ENCODE peak calls at places on chromosome 22, in seven cellular contexts. One of them, this sample, is unnamed.

GRCh38 chr22:44860311-44860710 is 107.9 kb downstream of the ARHGAP8 start:
- DNase-seq in H7: peak; percentile 10
- DNase-seq in OCI-M1: no peak
- DNase-seq in hypothalamus: no peak
- DNase-seq in adrenal gland: no peak
- DNase-seq in Kasumi-1: no peak
- DNase-seq in stimulated activated CD4-positive, alpha-beta T cell treated with anti-CD3 and anti-CD28 coated beads, Interleukin-1b, Interleukin-23, amount 100 ng/mL, for 24 hours: no peak
- DNase-seq in this sample: no peak

GRCh38 chr22:25367756-25368155 is 148.3 kb downstream of the CRYBB2 start:
- DNase-seq in hypothalamus: no peak
- DNase-seq in adrenal gland: no peak
- DNase-seq in OCI-M1: no peak
- DNase-seq in H7: no peak
- DNase-seq in stimulated activated CD4-positive, alpha-beta T cell treated with anti-CD3 and anti-CD28 coated beads, Interleukin-1b, Interleukin-23, amount 100 ng/mL, for 24 hours: no peak
- DNase-seq in Kasumi-1: no peak
- DNase-seq in this sample: no peak

GRCh38 chr22:23163665-23164064 is 16.6 kb upstream of the BCR start:
- DNase-seq in Kasumi-1: no peak
- DNase-seq in OCI-M1: no peak
- DNase-seq in stimulated activated CD4-positive, alpha-beta T cell treated with anti-CD3 and anti-CD28 coated beads, Interleukin-1b, Interleukin-23, amount 100 ng/mL, for 24 hours: no peak
- DNase-seq in hypothalamus: peak; percentile 76
- DNase-seq in H7: peak; percentile 12
- DNase-seq in adrenal gland: peak; percentile 35
- DNase-seq in this sample: no peak

GRCh38 chr22:41360126-41360525 is 21.6 kb upstream of the TEF start:
- DNase-seq in H7: peak; percentile 90
- DNase-seq in hypothalamus: no peak
- DNase-seq in adrenal gland: no peak
- DNase-seq in Kasumi-1: no peak
- DNase-seq in stimulated activated CD4-positive, alpha-beta T cell treated with anti-CD3 and anti-CD28 coated beads, Interleukin-1b, Interleukin-23, amount 100 ng/mL, for 24 hours: no peak
- DNase-seq in OCI-M1: no peak
- DNase-seq in this sample: no peak

GRCh38 chr22:49372530-49373288 is 455.0 kb downstream of the BRD1 start:
- DNase-seq in stimulated activated CD4-positive, alpha-beta T cell treated with anti-CD3 and anti-CD28 coated beads, Interleukin-1b, Interleukin-23, amount 100 ng/mL, for 24 hours: no peak
- DNase-seq in hypothalamus: peak; percentile 40
- DNase-seq in OCI-M1: peak; percentile 5
- DNase-seq in Kasumi-1: peak; percentile 3
- DNase-seq in H7: peak; percentile 76
- DNase-seq in adrenal gland: peak; percentile 13
- DNase-seq in this sample: no peak

GRCh38 chr22:20581503-20582170 is 74.2 kb downstream of the MED15 start:
- DNase-seq in hypothalamus: no peak
- DNase-seq in OCI-M1: no peak
- DNase-seq in Kasumi-1: no peak
- DNase-seq in H7: peak; percentile 66
- DNase-seq in stimulated activated CD4-positive, alpha-beta T cell treated with anti-CD3 and anti-CD28 coated beads, Interleukin-1b, Interleukin-23, amount 100 ng/mL, for 24 hours: no peak
- DNase-seq in adrenal gland: no peak
- DNase-seq in this sample: no peak

GRCh38 chr22:34975721-34976120 is 90.2 kb upstream of the ISX start:
- DNase-seq in H7: no peak
- DNase-seq in adrenal gland: no peak
- DNase-seq in Kasumi-1: no peak
- DNase-seq in stimulated activated CD4-positive, alpha-beta T cell treated with anti-CD3 and anti-CD28 coated beads, Interleukin-1b, Interleukin-23, amount 100 ng/mL, for 24 hours: no peak
- DNase-seq in hypothalamus: no peak
- DNase-seq in OCI-M1: peak; percentile 6
- DNase-seq in this sample: no peak

GRCh38 chr22:48751539-48752437 is 1075.9 kb downstream of the BRD1 start:
- DNase-seq in H7: peak; percentile 52
- DNase-seq in Kasumi-1: no peak
- DNase-seq in hypothalamus: no peak
- DNase-seq in OCI-M1: no peak
- DNase-seq in stimulated activated CD4-positive, alpha-beta T cell treated with anti-CD3 and anti-CD28 coated beads, Interleukin-1b, Interleukin-23, amount 100 ng/mL, for 24 hours: no peak
- DNase-seq in adrenal gland: no peak
- DNase-seq in this sample: no peak

GRCh38 chr22:45577746-45578523 is 75.3 kb downstream of the FBLN1 start:
- DNase-seq in H7: peak; percentile 88
- DNase-seq in stimulated activated CD4-positive, alpha-beta T cell treated with anti-CD3 and anti-CD28 coated beads, Interleukin-1b, Interleukin-23, amount 100 ng/mL, for 24 hours: peak; percentile 65
- DNase-seq in OCI-M1: peak; percentile 88
- DNase-seq in Kasumi-1: peak; percentile 73
- DNase-seq in adrenal gland: peak; percentile 86
- DNase-seq in hypothalamus: peak; percentile 77
- DNase-seq in this sample: peak; percentile 67

GRCh38 chr22:23382796-23383195 is 197.3 kb downstream of the IGLL1 start:
- DNase-seq in hypothalamus: no peak
- DNase-seq in Kasumi-1: no peak
- DNase-seq in OCI-M1: no peak
- DNase-seq in stimulated activated CD4-positive, alpha-beta T cell treated with anti-CD3 and anti-CD28 coated beads, Interleukin-1b, Interleukin-23, amount 100 ng/mL, for 24 hours: no peak
- DNase-seq in adrenal gland: no peak
- DNase-seq in H7: peak; percentile 32
- DNase-seq in this sample: no peak

GRCh38 chr22:46083383-46084350 is 66.7 kb upstream of the PPARA start:
- DNase-seq in stimulated activated CD4-positive, alpha-beta T cell treated with anti-CD3 and anti-CD28 coated beads, Interleukin-1b, Interleukin-23, amount 100 ng/mL, for 24 hours: no peak
- DNase-seq in Kasumi-1: no peak
- DNase-seq in hypothalamus: no peak
- DNase-seq in OCI-M1: no peak
- DNase-seq in H7: no peak
- DNase-seq in adrenal gland: peak; percentile 17
- DNase-seq in this sample: no peak

GRCh38 chr22:41487037-41487963 is 18.4 kb downstream of the ACO2 start:
- DNase-seq in hypothalamus: no peak
- DNase-seq in stimulated activated CD4-positive, alpha-beta T cell treated with anti-CD3 and anti-CD28 coated beads, Interleukin-1b, Interleukin-23, amount 100 ng/mL, for 24 hours: no peak
- DNase-seq in Kasumi-1: no peak
- DNase-seq in OCI-M1: no peak
- DNase-seq in H7: no peak
- DNase-seq in adrenal gland: no peak
- DNase-seq in this sample: no peak

GRCh38 chr22:32050678-32051515 is 7.8 kb downstream of the SLC5A1 start:
- DNase-seq in adrenal gland: peak; percentile 82
- DNase-seq in stimulated activated CD4-positive, alpha-beta T cell treated with anti-CD3 and anti-CD28 coated beads, Interleukin-1b, Interleukin-23, amount 100 ng/mL, for 24 hours: peak; percentile 25
- DNase-seq in H7: no peak
- DNase-seq in Kasumi-1: peak; percentile 84
- DNase-seq in OCI-M1: peak; percentile 74
- DNase-seq in hypothalamus: no peak
- DNase-seq in this sample: no peak

GRCh38 chr22:42688241-42688913 is 32.3 kb downstream of the A4GALT start:
- DNase-seq in adrenal gland: peak; percentile 94
- DNase-seq in stimulated activated CD4-positive, alpha-beta T cell treated with anti-CD3 and anti-CD28 coated beads, Interleukin-1b, Interleukin-23, amount 100 ng/mL, for 24 hours: no peak
- DNase-seq in hypothalamus: peak; percentile 53
- DNase-seq in H7: peak; percentile 82
- DNase-seq in Kasumi-1: no peak
- DNase-seq in OCI-M1: peak; percentile 66
- DNase-seq in this sample: no peak

GRCh38 chr22:35419756-35420155 is 19.8 kb downstream of the MCM5 start:
- DNase-seq in adrenal gland: no peak
- DNase-seq in hypothalamus: no peak
- DNase-seq in H7: no peak
- DNase-seq in stimulated activated CD4-positive, alpha-beta T cell treated with anti-CD3 and anti-CD28 coated beads, Interleukin-1b, Interleukin-23, amount 100 ng/mL, for 24 hours: no peak
- DNase-seq in Kasumi-1: no peak
- DNase-seq in OCI-M1: no peak
- DNase-seq in this sample: no peak

GRCh38 chr22:25334091-25334490 is 114.7 kb downstream of the CRYBB2 start:
- DNase-seq in OCI-M1: peak; percentile 91
- DNase-seq in adrenal gland: peak; percentile 64
- DNase-seq in hypothalamus: peak; percentile 41
- DNase-seq in stimulated activated CD4-positive, alpha-beta T cell treated with anti-CD3 and anti-CD28 coated beads, Interleukin-1b, Interleukin-23, amount 100 ng/mL, for 24 hours: peak; percentile 27
- DNase-seq in H7: peak; percentile 72
- DNase-seq in Kasumi-1: peak; percentile 33
- DNase-seq in this sample: peak; percentile 32

GRCh38 chr22:37182949-37183245 is 5.2 kb downstream of the C1QTNF6 start:
- DNase-seq in adrenal gland: no peak
- DNase-seq in Kasumi-1: no peak
- DNase-seq in H7: no peak
- DNase-seq in stimulated activated CD4-positive, alpha-beta T cell treated with anti-CD3 and anti-CD28 coated beads, Interleukin-1b, Interleukin-23, amount 100 ng/mL, for 24 hours: no peak
- DNase-seq in hypothalamus: no peak
- DNase-seq in OCI-M1: no peak
- DNase-seq in this sample: no peak

GRCh38 chr22:31958625-31959239 is 14.4 kb downstream of the YWHAH start:
- DNase-seq in adrenal gland: no peak
- DNase-seq in OCI-M1: no peak
- DNase-seq in stimulated activated CD4-positive, alpha-beta T cell treated with anti-CD3 and anti-CD28 coated beads, Interleukin-1b, Interleukin-23, amount 100 ng/mL, for 24 hours: no peak
- DNase-seq in H7: no peak
- DNase-seq in hypothalamus: no peak
- DNase-seq in Kasumi-1: no peak
- DNase-seq in this sample: no peak

GRCh38 chr22:33635766-33636165 is 284.5 kb downstream of the LARGE1 start:
- DNase-seq in OCI-M1: no peak
- DNase-seq in H7: no peak
- DNase-seq in stimulated activated CD4-positive, alpha-beta T cell treated with anti-CD3 and anti-CD28 coated beads, Interleukin-1b, Interleukin-23, amount 100 ng/mL, for 24 hours: no peak
- DNase-seq in hypothalamus: no peak
- DNase-seq in Kasumi-1: no peak
- DNase-seq in adrenal gland: no peak
- DNase-seq in this sample: no peak

GRCh38 chr22:23844739-23845202 is 6.0 kb upstream of the DERL3 start:
- DNase-seq in Kasumi-1: no peak
- DNase-seq in H7: no peak
- DNase-seq in adrenal gland: no peak
- DNase-seq in stimulated activated CD4-positive, alpha-beta T cell treated with anti-CD3 and anti-CD28 coated beads, Interleukin-1b, Interleukin-23, amount 100 ng/mL, for 24 hours: no peak
- DNase-seq in hypothalamus: no peak
- DNase-seq in OCI-M1: no peak
- DNase-seq in this sample: no peak

GRCh38 chr22:39253427-39254070 is 8.8 kb upstream of the PDGFB start:
- DNase-seq in Kasumi-1: no peak
- DNase-seq in OCI-M1: peak; percentile 51
- DNase-seq in H7: peak; percentile 88
- DNase-seq in adrenal gland: peak; percentile 82
- DNase-seq in hypothalamus: peak; percentile 57
- DNase-seq in stimulated activated CD4-positive, alpha-beta T cell treated with anti-CD3 and anti-CD28 coated beads, Interleukin-1b, Interleukin-23, amount 100 ng/mL, for 24 hours: no peak
- DNase-seq in this sample: no peak

GRCh38 chr22:25849514-25849913 is 107.5 kb downstream of the MYO18B start:
- DNase-seq in Kasumi-1: no peak
- DNase-seq in OCI-M1: no peak
- DNase-seq in H7: no peak
- DNase-seq in stimulated activated CD4-positive, alpha-beta T cell treated with anti-CD3 and anti-CD28 coated beads, Interleukin-1b, Interleukin-23, amount 100 ng/mL, for 24 hours: no peak
- DNase-seq in adrenal gland: no peak
- DNase-seq in hypothalamus: no peak
- DNase-seq in this sample: no peak

GRCh38 chr22:42868751-42869251 is 11.7 kb upstream of the ARFGAP3 start:
- DNase-seq in stimulated activated CD4-positive, alpha-beta T cell treated with anti-CD3 and anti-CD28 coated beads, Interleukin-1b, Interleukin-23, amount 100 ng/mL, for 24 hours: no peak
- DNase-seq in OCI-M1: no peak
- DNase-seq in Kasumi-1: no peak
- DNase-seq in hypothalamus: peak; percentile 55
- DNase-seq in H7: peak; percentile 51
- DNase-seq in adrenal gland: peak; percentile 75
- DNase-seq in this sample: no peak

GRCh38 chr22:19875531-19876313 is 21.0 kb upstream of the GNB1L start:
- DNase-seq in hypothalamus: no peak
- DNase-seq in OCI-M1: no peak
- DNase-seq in H7: peak; percentile 50
- DNase-seq in Kasumi-1: no peak
- DNase-seq in adrenal gland: no peak
- DNase-seq in stimulated activated CD4-positive, alpha-beta T cell treated with anti-CD3 and anti-CD28 coated beads, Interleukin-1b, Interleukin-23, amount 100 ng/mL, for 24 hours: no peak
- DNase-seq in this sample: no peak

GRCh38 chr22:31954535-31955326 is 10.4 kb downstream of the YWHAH start:
- DNase-seq in hypothalamus: peak; percentile 13
- DNase-seq in OCI-M1: no peak
- DNase-seq in stimulated activated CD4-positive, alpha-beta T cell treated with anti-CD3 and anti-CD28 coated beads, Interleukin-1b, Interleukin-23, amount 100 ng/mL, for 24 hours: no peak
- DNase-seq in adrenal gland: no peak
- DNase-seq in Kasumi-1: no peak
- DNase-seq in H7: no peak
- DNase-seq in this sample: no peak

GRCh38 chr22:37747090-37747714 is 50.4 kb downstream of the TRIOBP start:
- DNase-seq in Kasumi-1: no peak
- DNase-seq in adrenal gland: peak; percentile 68
- DNase-seq in H7: peak; percentile 70
- DNase-seq in stimulated activated CD4-positive, alpha-beta T cell treated with anti-CD3 and anti-CD28 coated beads, Interleukin-1b, Interleukin-23, amount 100 ng/mL, for 24 hours: no peak
- DNase-seq in OCI-M1: no peak
- DNase-seq in hypothalamus: no peak
- DNase-seq in this sample: no peak

GRCh38 chr22:48577014-48577690 is 1250.5 kb downstream of the BRD1 start:
- DNase-seq in OCI-M1: no peak
- DNase-seq in hypothalamus: peak; percentile 48
- DNase-seq in adrenal gland: no peak
- DNase-seq in stimulated activated CD4-positive, alpha-beta T cell treated with anti-CD3 and anti-CD28 coated beads, Interleukin-1b, Interleukin-23, amount 100 ng/mL, for 24 hours: no peak
- DNase-seq in Kasumi-1: no peak
- DNase-seq in H7: peak; percentile 79
- DNase-seq in this sample: no peak

GRCh38 chr22:49302150-49302460 is 525.6 kb downstream of the BRD1 start:
- DNase-seq in Kasumi-1: no peak
- DNase-seq in adrenal gland: no peak
- DNase-seq in OCI-M1: no peak
- DNase-seq in stimulated activated CD4-positive, alpha-beta T cell treated with anti-CD3 and anti-CD28 coated beads, Interleukin-1b, Interleukin-23, amount 100 ng/mL, for 24 hours: no peak
- DNase-seq in hypothalamus: no peak
- DNase-seq in H7: no peak
- DNase-seq in this sample: no peak

GRCh38 chr22:41290262-41291221 is 4.6 kb upstream of the RANGAP1 start:
- DNase-seq in H7: peak; percentile 68
- DNase-seq in Kasumi-1: no peak
- DNase-seq in hypothalamus: no peak
- DNase-seq in OCI-M1: no peak
- DNase-seq in adrenal gland: no peak
- DNase-seq in stimulated activated CD4-positive, alpha-beta T cell treated with anti-CD3 and anti-CD28 coated beads, Interleukin-1b, Interleukin-23, amount 100 ng/mL, for 24 hours: no peak
- DNase-seq in this sample: no peak

GRCh38 chr22:47558828-47559700 is 796.6 kb downstream of the TBC1D22A start:
- DNase-seq in stimulated activated CD4-positive, alpha-beta T cell treated with anti-CD3 and anti-CD28 coated beads, Interleukin-1b, Interleukin-23, amount 100 ng/mL, for 24 hours: no peak
- DNase-seq in adrenal gland: no peak
- DNase-seq in H7: no peak
- DNase-seq in Kasumi-1: no peak
- DNase-seq in OCI-M1: no peak
- DNase-seq in hypothalamus: no peak
- DNase-seq in this sample: no peak

GRCh38 chr22:19289475-19290161 is 1.9 kb downstream of the CLTCL1 start:
- DNase-seq in hypothalamus: no peak
- DNase-seq in stimulated activated CD4-positive, alpha-beta T cell treated with anti-CD3 and anti-CD28 coated beads, Interleukin-1b, Interleukin-23, amount 100 ng/mL, for 24 hours: no peak
- DNase-seq in Kasumi-1: peak; percentile 6
- DNase-seq in H7: no peak
- DNase-seq in adrenal gland: no peak
- DNase-seq in OCI-M1: peak; percentile 80
- DNase-seq in this sample: no peak

GRCh38 chr22:44523981-44524759 is 26.1 kb upstream of the RTL6 start:
- DNase-seq in stimulated activated CD4-positive, alpha-beta T cell treated with anti-CD3 and anti-CD28 coated beads, Interleukin-1b, Interleukin-23, amount 100 ng/mL, for 24 hours: no peak
- DNase-seq in hypothalamus: no peak
- DNase-seq in adrenal gland: peak; percentile 18
- DNase-seq in Kasumi-1: no peak
- DNase-seq in OCI-M1: no peak
- DNase-seq in H7: no peak
- DNase-seq in this sample: no peak

GRCh38 chr22:37465721-37466120 is 20.5 kb downstream of the MFNG start:
- DNase-seq in stimulated activated CD4-positive, alpha-beta T cell treated with anti-CD3 and anti-CD28 coated beads, Interleukin-1b, Interleukin-23, amount 100 ng/mL, for 24 hours: no peak
- DNase-seq in hypothalamus: no peak
- DNase-seq in adrenal gland: no peak
- DNase-seq in H7: no peak
- DNase-seq in Kasumi-1: no peak
- DNase-seq in OCI-M1: no peak
- DNase-seq in this sample: no peak

GRCh38 chr22:41242396-41243117 is 1.8 kb upstream of the CHADL start:
- DNase-seq in Kasumi-1: no peak
- DNase-seq in OCI-M1: no peak
- DNase-seq in stimulated activated CD4-positive, alpha-beta T cell treated with anti-CD3 and anti-CD28 coated beads, Interleukin-1b, Interleukin-23, amount 100 ng/mL, for 24 hours: no peak
- DNase-seq in adrenal gland: no peak
- DNase-seq in H7: no peak
- DNase-seq in hypothalamus: no peak
- DNase-seq in this sample: no peak

GRCh38 chr22:50434849-50435700 is 39.8 kb downstream of the SBF1 start:
- DNase-seq in Kasumi-1: no peak
- DNase-seq in adrenal gland: no peak
- DNase-seq in stimulated activated CD4-positive, alpha-beta T cell treated with anti-CD3 and anti-CD28 coated beads, Interleukin-1b, Interleukin-23, amount 100 ng/mL, for 24 hours: no peak
- DNase-seq in H7: no peak
- DNase-seq in OCI-M1: no peak
- DNase-seq in hypothalamus: no peak
- DNase-seq in this sample: no peak

GRCh38 chr22:44661070-44661469 is 40.9 kb upstream of the PRR5 start:
- DNase-seq in stimulated activated CD4-positive, alpha-beta T cell treated with anti-CD3 and anti-CD28 coated beads, Interleukin-1b, Interleukin-23, amount 100 ng/mL, for 24 hours: no peak
- DNase-seq in adrenal gland: no peak
- DNase-seq in H7: peak; percentile 84
- DNase-seq in OCI-M1: no peak
- DNase-seq in hypothalamus: no peak
- DNase-seq in Kasumi-1: no peak
- DNase-seq in this sample: no peak

GRCh38 chr22:44659140-44659539 is 42.9 kb upstream of the PRR5 start:
- DNase-seq in H7: peak; percentile 35
- DNase-seq in adrenal gland: no peak
- DNase-seq in OCI-M1: no peak
- DNase-seq in hypothalamus: peak; percentile 63
- DNase-seq in stimulated activated CD4-positive, alpha-beta T cell treated with anti-CD3 and anti-CD28 coated beads, Interleukin-1b, Interleukin-23, amount 100 ng/mL, for 24 hours: no peak
- DNase-seq in Kasumi-1: no peak
- DNase-seq in this sample: no peak

GRCh38 chr22:36238348-36239149 is 778 bp downstream of the APOL2 start:
- DNase-seq in OCI-M1: peak; percentile 69
- DNase-seq in hypothalamus: no peak
- DNase-seq in H7: no peak
- DNase-seq in stimulated activated CD4-positive, alpha-beta T cell treated with anti-CD3 and anti-CD28 coated beads, Interleukin-1b, Interleukin-23, amount 100 ng/mL, for 24 hours: no peak
- DNase-seq in Kasumi-1: no peak
- DNase-seq in adrenal gland: peak; percentile 58
- DNase-seq in this sample: no peak